ENCODE peak calls at places on chromosome 3, in eight cellular contexts. X is bronchial epithelial cell, G is DND-41, W is lung, T is fibroblast of lung, H is choroid plexus epithelial cell, F is endothelial cell, M is HCT116. K is an unnamed sample.

GRCh38 chr3:184798120-184798519 is 13.8 kb upstream of the VPS8 start:
- DNase-seq in X (no peak), G (no peak), W (no peak), T (no peak), H (no peak), F (no peak), M (no peak), K (no peak)

GRCh38 chr3:66956740-66957139 is 41.4 kb upstream of the KBTBD8 start:
- DNase-seq in X (no peak), G (no peak), W (no peak), T (no peak), H (no peak), F (no peak), M (no peak), K (no peak)

GRCh38 chr3:196195664-196196255 is 15.4 kb downstream of the ZDHHC19 start:
- DNase-seq in X (no peak), G (no peak), W (no peak), T (no peak), H (no peak), F (no peak), M (no peak), K (no peak)

GRCh38 chr3:64184621-64185020 is 40.6 kb downstream of the PRICKLE2 start:
- DNase-seq in X (peak), G (no peak), W (no peak), T (peak), H (peak), F (no peak), M (no peak), K (no peak)

GRCh38 chr3:49470714-49471420 is 800 bp downstream of the DAG1 start:
- DNase-seq in X (peak), G (no peak), W (no peak), T (peak), H (peak), F (no peak), M (no peak), K (no peak)

GRCh38 chr3:62149962-62150361 is 223.4 kb downstream of the FEZF2 start:
- DNase-seq in X (peak), G (no peak), W (no peak), T (peak), H (peak), F (no peak), M (no peak), K (no peak)

GRCh38 chr3:50630916-50631315 is 14.0 kb downstream of the MAPKAPK3 start:
- DNase-seq in X (no peak), G (no peak), W (no peak), T (peak), H (no peak), F (no peak), M (no peak), K (no peak)

GRCh38 chr3:69791919-69792399 is 52.7 kb downstream of the MITF start:
- DNase-seq in X (peak), G (no peak), W (no peak), T (peak), H (peak), F (no peak), M (no peak), K (no peak)

GRCh38 chr3:107969994-107970896 is 120.6 kb downstream of the CD47 start:
- DNase-seq in X (peak), G (no peak), W (no peak), T (peak), H (peak), F (no peak), M (no peak), K (no peak)

GRCh38 chr3:189267981-189268613 is 96.3 kb downstream of the TPRG1 start:
- DNase-seq in X (peak), G (no peak), W (no peak), T (peak), H (peak), F (peak), M (peak), K (no peak)

GRCh38 chr3:157438371-157438735 is 1.7 kb downstream of the PTX3 start:
- DNase-seq in X (no peak), G (no peak), W (no peak), T (peak), H (peak), F (no peak), M (no peak), K (no peak)

GRCh38 chr3:194203482-194204035 is 67.6 kb downstream of the HES1 start:
- DNase-seq in X (peak), G (peak), W (no peak), T (no peak), H (no peak), F (no peak), M (no peak), K (peak)

GRCh38 chr3:128484404-128485282 is 8.4 kb downstream of the GATA2 start:
- DNase-seq in X (no peak), G (no peak), W (no peak), T (peak), H (no peak), F (no peak), M (no peak), K (no peak)

GRCh38 chr3:14396293-14396692 is 6.1 kb upstream of the SLC6A6 start:
- DNase-seq in X (no peak), G (no peak), W (no peak), T (no peak), H (no peak), F (no peak), M (no peak), K (no peak)

GRCh38 chr3:10855871-10856662 is 40.0 kb downstream of the SLC6A11 start:
- DNase-seq in X (peak), G (no peak), W (no peak), T (no peak), H (peak), F (peak), M (peak), K (no peak)
- TF ChIP-seq CTCF in X (peak), G (no peak), W (no peak), T (peak), H (peak), F (peak), M (no peak), K (no peak)

DNA sequence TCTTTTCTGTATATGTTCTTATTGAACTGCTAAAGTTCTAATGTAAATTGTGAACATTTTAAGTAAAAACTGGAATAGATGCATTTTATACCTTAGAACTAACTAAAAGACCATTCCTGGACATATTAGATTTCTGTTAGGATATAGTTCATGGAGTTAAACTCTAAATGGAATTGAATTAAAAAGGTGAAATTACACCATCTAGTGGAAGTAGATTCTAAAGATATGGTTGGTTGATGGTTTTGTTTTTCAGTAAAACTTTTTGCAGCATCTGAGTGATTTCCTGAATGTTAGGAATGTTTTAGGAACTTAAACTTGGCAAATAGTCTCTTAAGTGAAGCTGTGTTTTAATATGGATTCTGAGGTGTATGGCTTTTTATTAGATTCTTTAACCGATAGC is 96.8 kb downstream of the SLMAP start:
- DNase-seq in X (peak), G (no peak), W (no peak), T (peak), H (peak), F (no peak), M (no peak), K (no peak)
- TF ChIP-seq CTCF in X (no peak), G (peak), W (no peak), T (no peak), H (peak), F (no peak), M (peak), K (no peak)

GRCh38 chr3:59064728-59065127 is 14.9 kb upstream of the CFAP20DC start:
- DNase-seq in X (no peak), G (no peak), W (no peak), T (no peak), H (no peak), F (no peak), M (no peak), K (no peak)

GRCh38 chr3:59069838-59070237 is 20.0 kb upstream of the CFAP20DC start:
- DNase-seq in X (no peak), G (peak), W (no peak), T (no peak), H (no peak), F (no peak), M (no peak), K (peak)

GRCh38 chr3:59065240-59065639 is 15.4 kb upstream of the CFAP20DC start:
- DNase-seq in X (no peak), G (no peak), W (no peak), T (no peak), H (peak), F (no peak), M (no peak), K (no peak)

DNA sequence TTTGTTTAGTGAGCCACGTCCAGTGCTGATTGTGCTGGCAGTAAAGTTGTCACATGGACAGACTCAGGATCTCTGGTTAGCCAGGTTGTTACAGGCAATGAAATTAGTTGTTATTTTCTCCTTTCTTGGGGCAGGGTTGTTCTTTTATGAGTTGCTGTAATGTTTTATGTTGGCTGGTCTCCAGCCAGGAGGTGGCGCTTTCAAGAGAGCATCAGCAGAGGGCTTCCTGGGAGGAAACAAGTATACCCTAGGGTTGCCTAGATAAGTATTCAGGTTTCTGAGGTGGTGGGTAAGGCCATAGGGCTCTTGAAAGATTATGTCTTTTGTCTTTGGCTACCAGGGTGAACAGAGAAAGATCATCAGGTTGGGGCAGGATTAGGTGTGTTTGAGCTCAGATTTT is 14.5 kb upstream of the CFAP20DC start:
- DNase-seq in X (no peak), G (no peak), W (no peak), T (no peak), H (peak), F (no peak), M (peak), K (no peak)
- TF ChIP-seq CTCF in X (no peak), G (peak), W (no peak), T (no peak), H (peak), F (no peak), M (no peak), K (no peak)

DNA sequence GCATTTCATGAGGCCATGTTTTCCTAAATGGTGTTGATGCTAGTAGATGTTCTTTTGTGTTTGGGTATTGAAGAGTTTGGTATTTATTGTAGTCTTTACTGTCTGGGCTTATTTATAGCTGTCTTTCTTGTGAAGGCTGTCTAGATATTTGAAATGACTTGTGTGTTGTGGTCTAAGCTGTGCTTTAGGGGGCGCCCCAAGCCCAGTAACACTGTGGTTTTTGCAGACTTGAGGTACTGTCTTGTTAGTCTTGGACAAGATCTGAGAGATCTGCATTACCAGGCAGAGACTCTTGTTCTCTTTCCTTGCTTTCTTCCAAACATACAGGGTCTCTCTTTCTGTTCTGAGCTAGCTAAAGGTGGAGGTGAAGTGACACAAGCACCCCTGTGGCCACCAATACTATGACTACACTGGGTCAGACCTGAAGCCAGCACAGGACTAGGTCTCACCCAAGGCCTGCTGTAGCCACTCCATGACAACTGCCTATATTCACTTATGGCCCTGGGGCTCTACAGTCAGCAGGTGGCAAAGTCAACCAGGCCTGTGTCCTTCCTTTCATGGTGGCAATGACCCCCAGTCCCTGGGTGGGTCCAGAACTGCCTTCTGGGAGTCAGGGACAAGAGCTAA is 152.1 kb upstream of the TBC1D5 start:
- DNase-seq in X (peak), G (peak), W (peak), T (peak), H (peak), F (peak), M (peak), K (peak)
- TF ChIP-seq CTCF in X (peak), G (peak), W (peak), T (peak), H (peak), F (peak), M (peak), K (peak)

GRCh38 chr3:105367406-105368213 is 901 bp downstream of the ALCAM start:
- DNase-seq in X (peak), G (peak), W (peak), T (peak), H (peak), F (peak), M (no peak), K (peak)
- TF ChIP-seq CTCF in X (peak), G (no peak), W (no peak), T (no peak), H (no peak), F (no peak), M (no peak), K (no peak)

DNA sequence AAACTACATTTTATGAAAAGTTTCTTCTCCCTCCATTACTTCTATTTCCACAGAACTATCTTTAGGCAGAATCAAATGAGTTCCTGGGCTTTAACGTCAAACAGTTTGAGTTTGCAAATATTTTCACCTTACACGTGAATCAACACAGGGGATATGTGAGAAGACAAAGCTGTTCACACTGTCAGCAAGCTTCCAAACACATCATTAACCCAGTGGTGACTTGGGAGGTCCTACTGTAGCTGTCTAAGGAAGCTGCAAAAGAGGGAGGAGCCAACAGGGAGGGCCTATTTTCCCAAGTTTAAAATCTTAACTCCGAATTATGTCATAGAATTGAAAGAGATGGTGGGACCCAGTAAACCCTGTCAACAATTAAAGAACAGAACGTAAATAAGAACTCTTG is 337.8 kb upstream of the DNAJC19 start:
- DNase-seq in X (no peak), G (no peak), W (no peak), T (no peak), H (no peak), F (no peak), M (no peak), K (no peak)
- TF ChIP-seq CTCF in X (no peak), G (no peak), W (no peak), T (no peak), H (no peak), F (no peak), M (no peak), K (no peak)

GRCh38 chr3:38343797-38344594 is 2.6 kb upstream of the XYLB start:
- DNase-seq in X (no peak), G (no peak), W (no peak), T (no peak), H (peak), F (no peak), M (no peak), K (no peak)
- TF ChIP-seq CTCF in X (no peak), G (no peak), W (no peak), T (no peak), H (peak), F (no peak), M (peak), K (no peak)

DNA sequence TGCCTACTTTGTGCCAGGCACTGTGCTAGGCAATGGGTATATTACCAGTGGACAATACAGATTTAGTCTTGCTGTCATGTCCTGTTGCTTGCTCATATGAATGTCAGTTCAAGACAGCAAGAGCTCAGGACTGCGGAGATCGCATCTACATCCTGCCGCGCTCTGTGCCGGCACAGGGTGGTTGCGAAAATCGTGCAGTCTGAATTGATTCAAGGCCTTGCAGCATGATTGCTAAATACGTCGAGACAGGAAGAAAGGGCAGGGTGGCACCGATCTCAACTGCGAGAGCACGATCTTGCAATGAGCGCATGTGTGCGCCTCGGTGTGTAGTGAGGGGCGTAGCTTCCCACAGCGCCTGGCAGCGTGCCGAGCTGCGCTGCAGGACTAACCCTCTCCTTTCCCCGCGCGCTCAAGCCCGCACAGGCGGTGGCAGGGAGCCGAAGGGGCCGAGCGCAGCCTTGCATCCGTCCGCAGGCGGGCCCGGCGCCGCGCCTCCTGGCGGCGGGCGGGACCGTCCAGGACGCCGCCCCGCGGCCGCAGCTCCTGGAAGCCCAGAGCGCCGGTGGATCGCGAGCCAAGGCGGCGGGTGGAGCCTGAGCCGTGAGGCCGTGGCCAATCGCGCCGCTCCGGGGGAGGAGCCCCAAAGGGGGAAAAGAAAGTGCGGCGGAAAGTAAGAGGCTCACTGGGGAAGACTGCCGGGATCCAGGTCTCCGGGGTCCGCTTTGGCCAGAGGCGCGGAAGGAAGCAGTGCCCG is at the start of gene IL1RAP:
- DNase-seq in X (peak), G (peak), W (peak), T (peak), H (peak), F (peak), M (peak), K (peak)
- TF ChIP-seq CTCF in X (peak), G (peak), W (no peak), T (peak), H (peak), F (peak), M (peak), K (peak)

DNA sequence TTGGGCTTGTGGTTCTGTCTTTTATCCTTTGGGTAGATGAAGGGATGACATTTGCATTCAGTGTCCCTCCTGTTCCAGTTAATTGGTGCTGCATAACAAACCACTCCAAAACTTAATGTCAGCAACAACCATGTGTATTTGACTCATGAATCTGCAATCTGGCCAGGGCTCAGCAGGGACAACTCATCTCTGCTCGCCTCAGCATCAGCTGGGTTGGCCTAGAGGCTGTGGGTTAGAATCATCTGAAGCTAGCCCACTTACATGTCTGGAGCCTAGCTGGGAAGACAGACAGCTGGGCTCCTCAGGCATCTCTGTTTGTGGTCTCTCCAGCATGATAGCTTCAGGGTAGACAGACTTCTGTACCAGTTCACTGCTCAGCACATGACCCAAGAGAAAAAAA is 92.0 kb downstream of the TMEM108 start:
- DNase-seq in X (peak), G (no peak), W (no peak), T (peak), H (no peak), F (no peak), M (no peak), K (no peak)
- TF ChIP-seq CTCF in X (no peak), G (no peak), W (no peak), T (no peak), H (no peak), F (no peak), M (no peak), K (no peak)

GRCh38 chr3:57597973-57598351 is 818 bp upstream of the ARF4 start:
- DNase-seq in X (peak), G (no peak), W (no peak), T (peak), H (no peak), F (no peak), M (no peak), K (no peak)

GRCh38 chr3:57600195-57600594 is 3.1 kb upstream of the ARF4 start:
- DNase-seq in X (no peak), G (no peak), W (no peak), T (no peak), H (no peak), F (no peak), M (no peak), K (no peak)

GRCh38 chr3:57594576-57594975 is 2.6 kb downstream of the ARF4 start:
- DNase-seq in X (no peak), G (no peak), W (no peak), T (no peak), H (no peak), F (no peak), M (no peak), K (no peak)

GRCh38 chr3:57596495-57597239 is 477 bp downstream of the ARF4 start:
- DNase-seq in X (peak), G (peak), W (peak), T (peak), H (peak), F (peak), M (peak), K (peak)

DNA sequence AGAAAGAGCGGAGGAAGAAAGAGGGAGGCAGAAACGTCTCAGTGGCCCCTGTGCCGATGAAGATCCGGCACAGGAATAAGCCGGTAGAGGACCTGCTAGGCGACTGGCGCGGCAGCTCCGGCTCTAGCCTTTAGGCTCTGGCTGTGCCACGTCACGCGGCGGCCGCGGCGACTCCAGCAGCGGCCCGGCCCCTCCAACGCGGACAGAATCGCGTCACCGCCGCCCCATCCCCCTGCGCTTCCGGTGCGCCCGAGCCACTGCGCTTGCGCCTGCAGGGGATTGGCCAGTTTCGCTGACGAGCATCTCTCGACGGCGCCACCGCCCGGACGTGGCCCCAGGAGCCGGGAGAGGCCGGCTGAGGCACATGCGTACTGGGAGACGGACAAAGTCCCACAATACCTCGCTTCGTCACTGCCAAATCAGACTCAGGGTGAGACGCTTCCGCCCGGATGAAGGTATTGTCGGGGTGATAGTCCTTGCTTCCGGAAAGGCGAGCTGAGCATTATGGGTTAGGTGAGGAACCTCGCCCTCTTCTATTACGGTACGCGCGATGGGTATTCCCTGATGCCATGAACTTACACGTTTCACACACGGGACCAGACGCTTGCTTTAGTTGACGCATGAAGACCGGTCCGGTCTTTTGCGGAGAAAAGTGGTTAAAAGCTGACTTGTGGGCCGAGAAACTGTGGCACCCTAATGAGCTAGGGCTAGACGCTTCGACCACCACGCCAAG is at the start of gene ARF4:
- DNase-seq in X (peak), G (peak), W (peak), T (peak), H (peak), F (peak), M (peak), K (peak)
- TF ChIP-seq CTCF in X (peak), G (peak), W (no peak), T (no peak), H (peak), F (no peak), M (no peak), K (no peak)

K was measured in activated CD8-positive, alpha-beta T cell treated with anti-CD3 and anti-CD28 coated beads for 36 hours.